ENCODE peak calls at places on chromosomes 5 and 9, in nine cellular contexts. E is tibial nerve, H is stomach, Y is heart left ventricle, X is PC-3, S is AG04450, Q is cardiac muscle cell, J is H1, A is OCI-LY7. L is an unnamed sample. For H3K9me3, the result is how much of the 10 kb centered on the place peaks cover.

GRCh38 chr5:96149546-96149945 is 187.9 kb upstream of the ELL2 start:
- DNase-seq in E (no peak), H (no peak), Y (no peak), X (peak), S (no peak), Q (no peak), J (no peak), A (no peak), L (no peak)

GRCh38 chr5:167982-168660 is 23.2 kb upstream of the LRRC14B start:
- DNase-seq in E (no peak), H (no peak), Y (peak), X (peak), S (peak), Q (peak), J (no peak), A (no peak), L (no peak)

GRCh38 chr5:154520861-154521453 is 42.9 kb upstream of the HAND1 start:
- DNase-seq in E (no peak), H (no peak), Y (no peak), X (peak), S (no peak), Q (peak), J (peak), A (peak), L (peak)

GRCh38 chr5:1895771-1896420 is 13.2 kb upstream of the IRX4 start:
- DNase-seq in E (no peak), H (no peak), Y (peak), X (no peak), S (no peak), Q (no peak), J (no peak), A (no peak), L (no peak)

GRCh38 chr9:135369401-135369800 is 110.2 kb upstream of the PPP1R26 start:
- DNase-seq in E (no peak), H (no peak), Y (no peak), X (peak), S (no peak), Q (no peak), J (no peak), A (no peak), L (no peak)

GRCh38 chr9:111959468-111959941 is 62.9 kb downstream of the UGCG start:
- DNase-seq in E (no peak), H (peak), Y (peak), X (peak), S (no peak), Q (peak), J (no peak), A (no peak), L (no peak)

GRCh38 chr5:151155149-151155776 is 2.3 kb downstream of the ANXA6 start:
- DNase-seq in E (no peak), H (no peak), Y (no peak), X (no peak), S (no peak), Q (peak), J (no peak), A (peak), L (no peak)

GRCh38 chr5:174724484-174725260 is at the start of gene MSX2:
- DNase-seq in E (peak), H (peak), Y (peak), X (peak), S (peak), Q (peak), J (peak), A (no peak), L (peak)

GRCh38 chr5:5497132-5497748 is 74.8 kb downstream of the ICE1 start:
- DNase-seq in E (peak), H (no peak), Y (peak), X (peak), S (no peak), Q (peak), J (no peak), A (peak), L (peak)

GRCh38 chr5:141303756-141304155 is at the start of gene SLC25A2:
- DNase-seq in E (no peak), H (no peak), Y (no peak), X (no peak), S (no peak), Q (no peak), J (no peak), A (no peak), L (no peak)

GRCh38 chr5:141306630-141307029 is 2.8 kb upstream of the SLC25A2 start:
- DNase-seq in E (no peak), H (no peak), Y (no peak), X (no peak), S (no peak), Q (no peak), J (no peak), A (no peak), L (no peak)
- H3K9me3 ChIP-seq in E (under half), H (half or more), Y (under half), X (under half), S (under half), Q (under half), J (under half), A (under half), L (under half)

GRCh38 chr5:53126514-53126913 is 17.0 kb upstream of the MOCS2 start:
- DNase-seq in E (no peak), H (no peak), Y (no peak), X (peak), S (no peak), Q (peak), J (no peak), A (no peak), L (no peak)

GRCh38 chr5:53128481-53128880 is 18.9 kb upstream of the MOCS2 start:
- DNase-seq in E (no peak), H (no peak), Y (no peak), X (no peak), S (no peak), Q (no peak), J (no peak), A (no peak), L (no peak)

GRCh38 chr5:53120165-53120564 is 10.6 kb upstream of the MOCS2 start:
- DNase-seq in E (no peak), H (no peak), Y (no peak), X (no peak), S (no peak), Q (no peak), J (no peak), A (no peak), L (no peak)

GRCh38 chr5:53127107-53127506 is 17.6 kb upstream of the MOCS2 start:
- DNase-seq in E (no peak), H (no peak), Y (no peak), X (no peak), S (no peak), Q (no peak), J (no peak), A (no peak), L (no peak)

DNA sequence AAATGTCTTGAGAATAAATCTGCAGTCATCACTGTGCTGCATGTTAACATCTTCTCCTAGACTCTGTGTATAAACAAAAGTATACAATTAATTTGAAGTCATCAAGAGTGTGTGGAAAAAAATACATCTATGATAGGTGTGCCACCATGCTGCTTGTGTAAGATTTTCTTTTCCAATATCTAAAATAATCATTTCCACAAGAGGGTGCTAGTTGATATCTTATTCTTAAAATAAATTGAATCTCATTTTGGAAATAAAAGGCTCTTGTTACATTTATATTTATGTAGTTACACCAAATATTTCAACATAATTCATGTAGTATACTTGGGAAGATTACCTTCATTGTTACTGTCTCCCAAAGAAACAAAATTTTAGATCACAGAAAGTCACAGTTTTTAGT is 14.1 kb upstream of the MOCS2 start:
- DNase-seq in E (no peak), H (no peak), Y (no peak), X (peak), S (no peak), Q (peak), J (no peak), A (no peak), L (no peak)
- TF ChIP-seq CTCF in E (no peak), H (no peak), Y (peak), X (peak), S (peak), Q (no peak), J (no peak), A (peak), L (peak)

DNA sequence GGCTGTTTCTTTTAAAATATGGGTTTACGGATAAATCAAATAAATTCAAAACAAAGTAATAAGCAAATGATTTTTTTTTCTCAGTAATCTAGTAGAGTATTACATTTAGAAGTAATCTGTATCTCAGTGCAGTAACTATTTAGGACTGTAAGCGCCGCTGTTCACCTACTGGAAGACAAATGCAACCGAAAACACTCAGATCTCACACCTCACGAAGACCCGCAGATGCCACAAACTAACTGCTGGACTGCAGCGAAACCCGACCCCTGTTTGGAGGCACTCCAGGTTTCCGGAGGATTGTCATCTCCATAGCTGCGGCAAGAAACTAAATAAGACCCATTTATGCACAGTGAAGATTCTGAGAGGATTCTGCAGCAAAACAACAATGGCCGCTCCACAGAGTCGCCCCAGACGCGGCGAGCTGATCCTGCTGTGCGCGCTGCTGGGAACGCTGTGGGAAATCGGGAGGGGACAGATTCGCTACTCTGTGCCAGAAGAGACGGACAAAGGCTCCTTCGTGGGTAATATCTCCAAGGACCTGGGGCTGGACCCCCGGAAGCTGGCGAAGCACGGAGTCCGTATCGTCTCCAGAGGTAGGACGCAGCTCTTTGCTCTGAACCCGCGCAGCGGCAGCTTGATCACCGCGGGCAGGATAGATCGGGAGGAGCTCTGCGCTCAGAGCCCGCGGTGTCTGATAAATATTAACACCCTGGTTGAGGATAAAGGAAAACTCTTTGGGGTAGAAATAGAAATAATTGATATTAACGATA is at the start of gene PCDHGA8:
- DNase-seq in E (no peak), H (no peak), Y (no peak), X (no peak), S (no peak), Q (no peak), J (no peak), A (peak), L (no peak)
- H3K9me3 ChIP-seq in E (under half), H (half or more), Y (half or more), X (under half), S (half or more), Q (under half), J (half or more), A (under half), L (under half)

GRCh38 chr5:135438712-135439111 is 8.4 kb downstream of the DCANP1 start:
- DNase-seq in E (no peak), H (no peak), Y (no peak), X (no peak), S (no peak), Q (no peak), J (peak), A (no peak), L (no peak)

GRCh38 chr5:135436856-135437795 is 10.0 kb downstream of the DCANP1 start:
- DNase-seq in E (peak), H (no peak), Y (no peak), X (peak), S (no peak), Q (no peak), J (peak), A (no peak), L (no peak)

GRCh38 chr5:135439426-135440205 is 7.5 kb downstream of the DCANP1 start:
- DNase-seq in E (no peak), H (no peak), Y (no peak), X (no peak), S (no peak), Q (no peak), J (peak), A (no peak), L (no peak)

GRCh38 chr5:135435467-135436330 is 11.4 kb downstream of the DCANP1 start:
- DNase-seq in E (no peak), H (no peak), Y (no peak), X (no peak), S (no peak), Q (no peak), J (peak), A (no peak), L (peak)

DNA sequence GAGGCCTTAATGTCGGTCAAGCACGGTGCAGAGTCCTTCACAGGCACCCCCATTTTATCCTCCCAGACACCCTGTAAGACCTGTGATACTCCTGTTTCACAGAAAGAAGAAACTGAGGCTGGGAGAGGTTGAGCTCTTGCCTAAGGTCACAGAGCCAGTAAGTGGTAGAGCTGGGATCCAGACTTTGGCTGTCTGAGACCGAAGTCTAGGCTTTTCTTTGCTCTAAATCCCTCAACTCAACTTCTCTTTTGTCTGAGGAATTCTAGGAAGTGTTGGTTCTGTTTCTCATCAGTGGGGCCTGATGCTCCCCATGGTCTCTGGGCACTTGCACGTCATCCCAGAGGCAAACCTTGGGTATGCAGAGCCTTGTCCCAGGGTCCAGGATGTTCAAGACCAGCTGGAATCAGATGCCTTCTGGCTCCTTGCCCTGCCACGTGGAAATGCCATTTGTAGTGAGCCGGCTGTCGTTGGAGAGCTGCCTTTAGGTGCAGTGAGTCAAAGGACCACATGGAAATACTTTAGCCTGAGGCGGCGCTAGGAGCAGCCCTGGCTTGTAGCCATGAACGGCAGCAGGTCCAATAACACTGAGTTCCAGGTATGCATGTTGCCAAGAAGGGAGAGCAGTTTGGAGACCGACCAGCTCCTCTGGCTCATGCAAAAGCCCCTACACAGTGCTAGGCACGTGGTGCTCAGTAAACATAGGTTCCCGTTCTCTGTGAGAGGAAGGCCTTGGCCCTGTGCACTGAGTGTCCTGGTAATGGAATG is 9.2 kb downstream of the DCANP1 start:
- DNase-seq in E (peak), H (peak), Y (peak), X (peak), S (peak), Q (peak), J (peak), A (no peak), L (no peak)
- TF ChIP-seq CTCF in E (no peak), H (no peak), Y (no peak), X (no peak), S (peak), Q (peak), J (no peak), A (no peak), L (no peak)

GRCh38 chr5:50292735-50293394 is 148.2 kb downstream of the EMB start:
- DNase-seq in E (no peak), H (no peak), Y (no peak), X (no peak), S (no peak), Q (no peak), J (no peak), A (no peak), L (no peak)
- H3K9me3 ChIP-seq in E (under half), H (under half), Y (under half), X (under half), S (under half), Q (under half), J (under half), A (under half), L (under half)

DNA sequence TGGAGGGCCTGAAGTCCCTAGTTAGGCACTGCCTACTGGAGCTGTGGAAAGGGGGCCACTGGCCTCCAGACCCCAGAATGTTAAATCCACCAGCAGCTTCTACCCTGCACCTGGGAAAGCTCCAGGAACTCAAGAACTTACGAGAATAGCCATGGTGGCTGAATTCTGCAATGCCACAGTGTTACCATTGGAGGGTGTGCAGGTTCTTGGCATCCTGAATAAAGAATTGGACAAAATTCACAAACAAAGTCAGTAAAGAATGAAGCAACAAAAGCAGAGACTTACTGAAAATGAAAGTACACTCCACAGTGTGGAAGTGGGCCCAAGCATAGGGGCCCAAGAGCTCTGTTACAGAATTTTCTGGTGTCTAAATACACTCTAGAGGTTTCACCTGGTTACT is 107.0 kb downstream of the PRDM9 start:
- DNase-seq in E (no peak), H (no peak), Y (no peak), X (no peak), S (no peak), Q (peak), J (no peak), A (no peak), L (no peak)
- TF ChIP-seq CTCF in E (no peak), H (no peak), Y (no peak), X (peak), S (no peak), Q (no peak), J (no peak), A (no peak), L (no peak)

GRCh38 chr5:159377653-159378052 is 47.4 kb upstream of the IL12B start:
- DNase-seq in E (no peak), H (no peak), Y (no peak), X (no peak), S (no peak), Q (no peak), J (no peak), A (no peak), L (no peak)
- H3K9me3 ChIP-seq in E (under half), H (under half), Y (under half), X (under half), S (under half), Q (under half), J (under half), A (under half), L (under half)

L was measured in SK-N-SH.